ENCODE peak calls at places on chromosomes 11 and 22, in six cellular contexts. R, Y, S, G, O and H are unnamed samples.

GRCh38 chr22:27952091-27952490 is 33.0 kb upstream of the PITPNB start:
- DNase-seq in R (no peak), Y (no peak), S (no peak), G (no peak), O (no peak), H (peak)

GRCh38 chr22:33101550-33101949 is 43.4 kb upstream of the SYN3 start:
- DNase-seq in R (no peak), Y (no peak), S (no peak), G (no peak), O (no peak), H (no peak)

GRCh38 chr22:41603873-41604332 is 14.3 kb upstream of the PMM1 start:
- DNase-seq in R (peak), Y (peak), S (no peak), G (peak), O (no peak), H (peak)

GRCh38 chr11:46901156-46901555 is 17.2 kb downstream of the LRP4 start:
- DNase-seq in R (no peak), Y (no peak), S (no peak), G (no peak), O (no peak), H (no peak)

GRCh38 chr11:110296226-110297081 is at the start of gene RDX:
- DNase-seq in R (peak), Y (peak), S (peak), G (peak), O (peak), H (peak)

GRCh38 chr11:123268118-123268517 is 73.1 kb upstream of the CLMP start:
- DNase-seq in R (no peak), Y (no peak), S (peak), G (no peak), O (no peak), H (no peak)

GRCh38 chr11:30282289-30282631 is 40.6 kb upstream of the ARL14EP start:
- DNase-seq in R (peak), Y (no peak), S (no peak), G (no peak), O (no peak), H (peak)

GRCh38 chr11:111001986-111002616 is 243.4 kb upstream of the POU2AF2 start:
- DNase-seq in R (no peak), Y (no peak), S (no peak), G (no peak), O (no peak), H (no peak)

GRCh38 chr11:99069831-99070444 is 49.2 kb downstream of the CNTN5 start:
- DNase-seq in R (no peak), Y (no peak), S (peak), G (no peak), O (no peak), H (peak)

GRCh38 chr22:19119949-19120348 is 2.3 kb downstream of the DGCR2 start:
- DNase-seq in R (no peak), Y (no peak), S (no peak), G (no peak), O (no peak), H (no peak)